ENCODE peak calls at places on chromosomes 13 and 19, in seven cellular contexts. One of them, this sample, is unnamed.
A peak's percentile ranks its signal among the peaks of the same experiment; 100 is the strongest.

GRCh38 chr19:897442-898039 is 4.3 kb downstream of the RNU6-9 start:
- DNase-seq in stimulated activated CD8-positive, alpha-beta memory T cell treated with anti-CD3 and anti-CD28 coated beads, Interleukin-12 subunit alpha, Interleukin-12 subunit beta, amount 100 ng/mL, for 1 hour: no peak
- DNase-seq in activated CD4-positive, alpha-beta T cell treated with anti-CD3 and anti-CD28 coated beads for 24 hours: no peak
- DNase-seq in psoas muscle: peak; percentile 11
- DNase-seq in activated CD8-positive, alpha-beta memory T cell treated with anti-CD3 and anti-CD28 coated beads, Interleukin-2, amount 50 U/mL, for 4 hours: no peak
- DNase-seq in midbrain: no peak
- DNase-seq in HuH-7.5: peak; percentile 81
- DNase-seq in this sample: no peak

GRCh38 chr13:28037399-28037798 is 48.9 kb upstream of the URAD start:
- DNase-seq in stimulated activated CD8-positive, alpha-beta memory T cell treated with anti-CD3 and anti-CD28 coated beads, Interleukin-12 subunit alpha, Interleukin-12 subunit beta, amount 100 ng/mL, for 1 hour: no peak
- DNase-seq in activated CD4-positive, alpha-beta T cell treated with anti-CD3 and anti-CD28 coated beads for 24 hours: no peak
- DNase-seq in psoas muscle: no peak
- DNase-seq in activated CD8-positive, alpha-beta memory T cell treated with anti-CD3 and anti-CD28 coated beads, Interleukin-2, amount 50 U/mL, for 4 hours: no peak
- DNase-seq in midbrain: no peak
- DNase-seq in HuH-7.5: no peak
- DNase-seq in this sample: no peak

GRCh38 chr13:91017031-91017668 is 330.3 kb upstream of the MIR17HG start:
- DNase-seq in stimulated activated CD8-positive, alpha-beta memory T cell treated with anti-CD3 and anti-CD28 coated beads, Interleukin-12 subunit alpha, Interleukin-12 subunit beta, amount 100 ng/mL, for 1 hour: no peak
- DNase-seq in activated CD4-positive, alpha-beta T cell treated with anti-CD3 and anti-CD28 coated beads for 24 hours: peak; percentile 19
- DNase-seq in psoas muscle: peak; percentile 13
- DNase-seq in activated CD8-positive, alpha-beta memory T cell treated with anti-CD3 and anti-CD28 coated beads, Interleukin-2, amount 50 U/mL, for 4 hours: no peak
- DNase-seq in midbrain: peak; percentile 32
- DNase-seq in HuH-7.5: peak; percentile 9
- DNase-seq in this sample: peak; percentile 69

GRCh38 chr19:33797821-33798633 is 1.4 kb downstream of the KCTD15 start:
- DNase-seq in stimulated activated CD8-positive, alpha-beta memory T cell treated with anti-CD3 and anti-CD28 coated beads, Interleukin-12 subunit alpha, Interleukin-12 subunit beta, amount 100 ng/mL, for 1 hour: no peak
- DNase-seq in activated CD4-positive, alpha-beta T cell treated with anti-CD3 and anti-CD28 coated beads for 24 hours: no peak
- DNase-seq in psoas muscle: peak; percentile 55
- DNase-seq in activated CD8-positive, alpha-beta memory T cell treated with anti-CD3 and anti-CD28 coated beads, Interleukin-2, amount 50 U/mL, for 4 hours: no peak
- DNase-seq in midbrain: peak; percentile 21
- DNase-seq in HuH-7.5: peak; percentile 59
- DNase-seq in this sample: peak; percentile 41

GRCh38 chr19:29489182-29489951 is 36.4 kb upstream of the VSTM2B start:
- DNase-seq in stimulated activated CD8-positive, alpha-beta memory T cell treated with anti-CD3 and anti-CD28 coated beads, Interleukin-12 subunit alpha, Interleukin-12 subunit beta, amount 100 ng/mL, for 1 hour: no peak
- DNase-seq in activated CD4-positive, alpha-beta T cell treated with anti-CD3 and anti-CD28 coated beads for 24 hours: no peak
- DNase-seq in psoas muscle: no peak
- DNase-seq in activated CD8-positive, alpha-beta memory T cell treated with anti-CD3 and anti-CD28 coated beads, Interleukin-2, amount 50 U/mL, for 4 hours: no peak
- DNase-seq in midbrain: no peak
- DNase-seq in HuH-7.5: no peak
- DNase-seq in this sample: no peak

GRCh38 chr19:1401138-1401888 is at the start of gene GAMT:
- DNase-seq in stimulated activated CD8-positive, alpha-beta memory T cell treated with anti-CD3 and anti-CD28 coated beads, Interleukin-12 subunit alpha, Interleukin-12 subunit beta, amount 100 ng/mL, for 1 hour: no peak
- DNase-seq in activated CD4-positive, alpha-beta T cell treated with anti-CD3 and anti-CD28 coated beads for 24 hours: peak; percentile 51
- DNase-seq in psoas muscle: no peak
- DNase-seq in activated CD8-positive, alpha-beta memory T cell treated with anti-CD3 and anti-CD28 coated beads, Interleukin-2, amount 50 U/mL, for 4 hours: peak; percentile 66
- DNase-seq in midbrain: peak; percentile 48
- DNase-seq in HuH-7.5: peak; percentile 90
- DNase-seq in this sample: peak; percentile 71

GRCh38 chr13:102597029-102598015 is 536 bp downstream of the TPP2 start:
- DNase-seq in stimulated activated CD8-positive, alpha-beta memory T cell treated with anti-CD3 and anti-CD28 coated beads, Interleukin-12 subunit alpha, Interleukin-12 subunit beta, amount 100 ng/mL, for 1 hour: no peak
- DNase-seq in activated CD4-positive, alpha-beta T cell treated with anti-CD3 and anti-CD28 coated beads for 24 hours: no peak
- DNase-seq in psoas muscle: peak; percentile 40
- DNase-seq in activated CD8-positive, alpha-beta memory T cell treated with anti-CD3 and anti-CD28 coated beads, Interleukin-2, amount 50 U/mL, for 4 hours: peak; percentile 29
- DNase-seq in midbrain: peak; percentile 24
- DNase-seq in HuH-7.5: no peak
- DNase-seq in this sample: peak; percentile 24

GRCh38 chr19:18282021-18282787 is 782 bp upstream of the JUND start:
- DNase-seq in stimulated activated CD8-positive, alpha-beta memory T cell treated with anti-CD3 and anti-CD28 coated beads, Interleukin-12 subunit alpha, Interleukin-12 subunit beta, amount 100 ng/mL, for 1 hour: no peak
- DNase-seq in activated CD4-positive, alpha-beta T cell treated with anti-CD3 and anti-CD28 coated beads for 24 hours: no peak
- DNase-seq in psoas muscle: no peak
- DNase-seq in activated CD8-positive, alpha-beta memory T cell treated with anti-CD3 and anti-CD28 coated beads, Interleukin-2, amount 50 U/mL, for 4 hours: peak; percentile 34
- DNase-seq in midbrain: peak; percentile 77
- DNase-seq in HuH-7.5: no peak
- DNase-seq in this sample: no peak

GRCh38 chr13:43583331-43583730 is 203.4 kb downstream of the ENOX1 start:
- DNase-seq in stimulated activated CD8-positive, alpha-beta memory T cell treated with anti-CD3 and anti-CD28 coated beads, Interleukin-12 subunit alpha, Interleukin-12 subunit beta, amount 100 ng/mL, for 1 hour: no peak
- DNase-seq in activated CD4-positive, alpha-beta T cell treated with anti-CD3 and anti-CD28 coated beads for 24 hours: no peak
- DNase-seq in psoas muscle: no peak
- DNase-seq in activated CD8-positive, alpha-beta memory T cell treated with anti-CD3 and anti-CD28 coated beads, Interleukin-2, amount 50 U/mL, for 4 hours: no peak
- DNase-seq in midbrain: no peak
- DNase-seq in HuH-7.5: no peak
- DNase-seq in this sample: no peak

GRCh38 chr19:10356431-10356830 is 17.0 kb upstream of the ICAM3 start:
- DNase-seq in stimulated activated CD8-positive, alpha-beta memory T cell treated with anti-CD3 and anti-CD28 coated beads, Interleukin-12 subunit alpha, Interleukin-12 subunit beta, amount 100 ng/mL, for 1 hour: no peak
- DNase-seq in activated CD4-positive, alpha-beta T cell treated with anti-CD3 and anti-CD28 coated beads for 24 hours: no peak
- DNase-seq in psoas muscle: no peak
- DNase-seq in activated CD8-positive, alpha-beta memory T cell treated with anti-CD3 and anti-CD28 coated beads, Interleukin-2, amount 50 U/mL, for 4 hours: no peak
- DNase-seq in midbrain: no peak
- DNase-seq in HuH-7.5: no peak
- DNase-seq in this sample: no peak

GRCh38 chr19:22622901-22623840 is 11.0 kb upstream of the ZNF492 start:
- DNase-seq in stimulated activated CD8-positive, alpha-beta memory T cell treated with anti-CD3 and anti-CD28 coated beads, Interleukin-12 subunit alpha, Interleukin-12 subunit beta, amount 100 ng/mL, for 1 hour: no peak
- DNase-seq in activated CD4-positive, alpha-beta T cell treated with anti-CD3 and anti-CD28 coated beads for 24 hours: no peak
- DNase-seq in psoas muscle: peak; percentile 19
- DNase-seq in activated CD8-positive, alpha-beta memory T cell treated with anti-CD3 and anti-CD28 coated beads, Interleukin-2, amount 50 U/mL, for 4 hours: no peak
- DNase-seq in midbrain: no peak
- DNase-seq in HuH-7.5: no peak
- DNase-seq in this sample: no peak

GRCh38 chr13:70842062-70842644 is 733.9 kb upstream of the KLHL1 start:
- DNase-seq in stimulated activated CD8-positive, alpha-beta memory T cell treated with anti-CD3 and anti-CD28 coated beads, Interleukin-12 subunit alpha, Interleukin-12 subunit beta, amount 100 ng/mL, for 1 hour: no peak
- DNase-seq in activated CD4-positive, alpha-beta T cell treated with anti-CD3 and anti-CD28 coated beads for 24 hours: no peak
- DNase-seq in psoas muscle: no peak
- DNase-seq in activated CD8-positive, alpha-beta memory T cell treated with anti-CD3 and anti-CD28 coated beads, Interleukin-2, amount 50 U/mL, for 4 hours: no peak
- DNase-seq in midbrain: no peak
- DNase-seq in HuH-7.5: no peak
- DNase-seq in this sample: peak; percentile 15

GRCh38 chr19:5183616-5184015 is 157.0 kb downstream of the PTPRS start:
- DNase-seq in stimulated activated CD8-positive, alpha-beta memory T cell treated with anti-CD3 and anti-CD28 coated beads, Interleukin-12 subunit alpha, Interleukin-12 subunit beta, amount 100 ng/mL, for 1 hour: no peak
- DNase-seq in activated CD4-positive, alpha-beta T cell treated with anti-CD3 and anti-CD28 coated beads for 24 hours: no peak
- DNase-seq in psoas muscle: no peak
- DNase-seq in activated CD8-positive, alpha-beta memory T cell treated with anti-CD3 and anti-CD28 coated beads, Interleukin-2, amount 50 U/mL, for 4 hours: no peak
- DNase-seq in midbrain: no peak
- DNase-seq in HuH-7.5: no peak
- DNase-seq in this sample: no peak

GRCh38 chr13:33411312-33411711 is 125.8 kb upstream of the STARD13 start:
- DNase-seq in stimulated activated CD8-positive, alpha-beta memory T cell treated with anti-CD3 and anti-CD28 coated beads, Interleukin-12 subunit alpha, Interleukin-12 subunit beta, amount 100 ng/mL, for 1 hour: no peak
- DNase-seq in activated CD4-positive, alpha-beta T cell treated with anti-CD3 and anti-CD28 coated beads for 24 hours: no peak
- DNase-seq in psoas muscle: no peak
- DNase-seq in activated CD8-positive, alpha-beta memory T cell treated with anti-CD3 and anti-CD28 coated beads, Interleukin-2, amount 50 U/mL, for 4 hours: no peak
- DNase-seq in midbrain: no peak
- DNase-seq in HuH-7.5: no peak
- DNase-seq in this sample: no peak

GRCh38 chr19:8731428-8732169 is 10.2 kb downstream of the OR2Z1 start:
- DNase-seq in stimulated activated CD8-positive, alpha-beta memory T cell treated with anti-CD3 and anti-CD28 coated beads, Interleukin-12 subunit alpha, Interleukin-12 subunit beta, amount 100 ng/mL, for 1 hour: no peak
- DNase-seq in activated CD4-positive, alpha-beta T cell treated with anti-CD3 and anti-CD28 coated beads for 24 hours: no peak
- DNase-seq in psoas muscle: no peak
- DNase-seq in activated CD8-positive, alpha-beta memory T cell treated with anti-CD3 and anti-CD28 coated beads, Interleukin-2, amount 50 U/mL, for 4 hours: no peak
- DNase-seq in midbrain: no peak
- DNase-seq in HuH-7.5: no peak
- DNase-seq in this sample: no peak

GRCh38 chr13:51721485-51721884 is 82.5 kb downstream of the DHRS12 start:
- DNase-seq in stimulated activated CD8-positive, alpha-beta memory T cell treated with anti-CD3 and anti-CD28 coated beads, Interleukin-12 subunit alpha, Interleukin-12 subunit beta, amount 100 ng/mL, for 1 hour: no peak
- DNase-seq in activated CD4-positive, alpha-beta T cell treated with anti-CD3 and anti-CD28 coated beads for 24 hours: no peak
- DNase-seq in psoas muscle: peak; percentile 23
- DNase-seq in activated CD8-positive, alpha-beta memory T cell treated with anti-CD3 and anti-CD28 coated beads, Interleukin-2, amount 50 U/mL, for 4 hours: no peak
- DNase-seq in midbrain: peak; percentile 45
- DNase-seq in HuH-7.5: no peak
- DNase-seq in this sample: no peak

GRCh38 chr13:45073809-45074208 is 46.5 kb upstream of the GTF2F2 start:
- DNase-seq in stimulated activated CD8-positive, alpha-beta memory T cell treated with anti-CD3 and anti-CD28 coated beads, Interleukin-12 subunit alpha, Interleukin-12 subunit beta, amount 100 ng/mL, for 1 hour: no peak
- DNase-seq in activated CD4-positive, alpha-beta T cell treated with anti-CD3 and anti-CD28 coated beads for 24 hours: no peak
- DNase-seq in psoas muscle: no peak
- DNase-seq in activated CD8-positive, alpha-beta memory T cell treated with anti-CD3 and anti-CD28 coated beads, Interleukin-2, amount 50 U/mL, for 4 hours: no peak
- DNase-seq in midbrain: no peak
- DNase-seq in HuH-7.5: no peak
- DNase-seq in this sample: peak; percentile 10

GRCh38 chr19:9940778-9941177 is 4.5 kb upstream of the OLFM2 start:
- DNase-seq in stimulated activated CD8-positive, alpha-beta memory T cell treated with anti-CD3 and anti-CD28 coated beads, Interleukin-12 subunit alpha, Interleukin-12 subunit beta, amount 100 ng/mL, for 1 hour: no peak
- DNase-seq in activated CD4-positive, alpha-beta T cell treated with anti-CD3 and anti-CD28 coated beads for 24 hours: no peak
- DNase-seq in psoas muscle: no peak
- DNase-seq in activated CD8-positive, alpha-beta memory T cell treated with anti-CD3 and anti-CD28 coated beads, Interleukin-2, amount 50 U/mL, for 4 hours: no peak
- DNase-seq in midbrain: no peak
- DNase-seq in HuH-7.5: no peak
- DNase-seq in this sample: no peak

GRCh38 chr19:35908010-35908441 is at the start of gene TYROBP:
- DNase-seq in stimulated activated CD8-positive, alpha-beta memory T cell treated with anti-CD3 and anti-CD28 coated beads, Interleukin-12 subunit alpha, Interleukin-12 subunit beta, amount 100 ng/mL, for 1 hour: no peak
- DNase-seq in activated CD4-positive, alpha-beta T cell treated with anti-CD3 and anti-CD28 coated beads for 24 hours: no peak
- DNase-seq in psoas muscle: no peak
- DNase-seq in activated CD8-positive, alpha-beta memory T cell treated with anti-CD3 and anti-CD28 coated beads, Interleukin-2, amount 50 U/mL, for 4 hours: no peak
- DNase-seq in midbrain: peak; percentile 30
- DNase-seq in HuH-7.5: no peak
- DNase-seq in this sample: no peak

GRCh38 chr19:3358919-3359849 is 7.2 kb upstream of the NFIC start:
- DNase-seq in stimulated activated CD8-positive, alpha-beta memory T cell treated with anti-CD3 and anti-CD28 coated beads, Interleukin-12 subunit alpha, Interleukin-12 subunit beta, amount 100 ng/mL, for 1 hour: peak; percentile 50
- DNase-seq in activated CD4-positive, alpha-beta T cell treated with anti-CD3 and anti-CD28 coated beads for 24 hours: peak; percentile 51
- DNase-seq in psoas muscle: peak; percentile 69
- DNase-seq in activated CD8-positive, alpha-beta memory T cell treated with anti-CD3 and anti-CD28 coated beads, Interleukin-2, amount 50 U/mL, for 4 hours: peak; percentile 82
- DNase-seq in midbrain: peak; percentile 55
- DNase-seq in HuH-7.5: peak; percentile 82
- DNase-seq in this sample: peak; percentile 56

GRCh38 chr19:13401388-13401787 is 104.9 kb downstream of the CACNA1A start:
- DNase-seq in stimulated activated CD8-positive, alpha-beta memory T cell treated with anti-CD3 and anti-CD28 coated beads, Interleukin-12 subunit alpha, Interleukin-12 subunit beta, amount 100 ng/mL, for 1 hour: no peak
- DNase-seq in activated CD4-positive, alpha-beta T cell treated with anti-CD3 and anti-CD28 coated beads for 24 hours: no peak
- DNase-seq in psoas muscle: no peak
- DNase-seq in activated CD8-positive, alpha-beta memory T cell treated with anti-CD3 and anti-CD28 coated beads, Interleukin-2, amount 50 U/mL, for 4 hours: no peak
- DNase-seq in midbrain: no peak
- DNase-seq in HuH-7.5: no peak
- DNase-seq in this sample: peak; percentile 34

GRCh38 chr19:13099073-13099999 is 3.3 kb downstream of the LYL1 start:
- DNase-seq in stimulated activated CD8-positive, alpha-beta memory T cell treated with anti-CD3 and anti-CD28 coated beads, Interleukin-12 subunit alpha, Interleukin-12 subunit beta, amount 100 ng/mL, for 1 hour: peak; percentile 64
- DNase-seq in activated CD4-positive, alpha-beta T cell treated with anti-CD3 and anti-CD28 coated beads for 24 hours: peak; percentile 45
- DNase-seq in psoas muscle: peak; percentile 76
- DNase-seq in activated CD8-positive, alpha-beta memory T cell treated with anti-CD3 and anti-CD28 coated beads, Interleukin-2, amount 50 U/mL, for 4 hours: peak; percentile 74
- DNase-seq in midbrain: no peak
- DNase-seq in HuH-7.5: no peak
- DNase-seq in this sample: no peak

GRCh38 chr13:39144941-39145533 is 106.8 kb downstream of the NHLRC3 start:
- DNase-seq in stimulated activated CD8-positive, alpha-beta memory T cell treated with anti-CD3 and anti-CD28 coated beads, Interleukin-12 subunit alpha, Interleukin-12 subunit beta, amount 100 ng/mL, for 1 hour: no peak
- DNase-seq in activated CD4-positive, alpha-beta T cell treated with anti-CD3 and anti-CD28 coated beads for 24 hours: peak; percentile 3
- DNase-seq in psoas muscle: peak; percentile 39
- DNase-seq in activated CD8-positive, alpha-beta memory T cell treated with anti-CD3 and anti-CD28 coated beads, Interleukin-2, amount 50 U/mL, for 4 hours: no peak
- DNase-seq in midbrain: peak; percentile 77
- DNase-seq in HuH-7.5: no peak
- DNase-seq in this sample: peak; percentile 33

GRCh38 chr19:23528376-23528775 is 133.1 kb upstream of the ZNF91 start:
- DNase-seq in stimulated activated CD8-positive, alpha-beta memory T cell treated with anti-CD3 and anti-CD28 coated beads, Interleukin-12 subunit alpha, Interleukin-12 subunit beta, amount 100 ng/mL, for 1 hour: no peak
- DNase-seq in activated CD4-positive, alpha-beta T cell treated with anti-CD3 and anti-CD28 coated beads for 24 hours: no peak
- DNase-seq in psoas muscle: no peak
- DNase-seq in activated CD8-positive, alpha-beta memory T cell treated with anti-CD3 and anti-CD28 coated beads, Interleukin-2, amount 50 U/mL, for 4 hours: no peak
- DNase-seq in midbrain: no peak
- DNase-seq in HuH-7.5: no peak
- DNase-seq in this sample: no peak